ENCODE peak calls at places on chromosomes 6 and 20, in five cellular contexts. R, Z, F, E and Y are unnamed samples.

GRCh38 chr6:52904562-52905279 is 4.8 kb downstream of the GSTA3 start:
- DNase-seq in R (no peak), Z (no peak), F (no peak), E (no peak), Y (peak; percentile 35)

GRCh38 chr20:41149679-41150131 is 12.4 kb downstream of the PLCG1 start:
- DNase-seq in R (peak; percentile 77), Z (peak; percentile 17), F (no peak), E (no peak), Y (no peak)

GRCh38 chr6:140537834-140538680 is 1163.6 kb upstream of the CITED2 start:
- DNase-seq in R (peak; percentile 72), Z (peak; percentile 97), F (no peak), E (no peak), Y (no peak)

GRCh38 chr6:81806793-81807565 is 54.5 kb upstream of the TENT5A start:
- DNase-seq in R (peak; percentile 63), Z (no peak), F (no peak), E (no peak), Y (no peak)

GRCh38 chr6:57177545-57178225 is 5.6 kb downstream of the BAG2 start:
- DNase-seq in R (no peak), Z (no peak), F (no peak), E (peak; percentile 36), Y (no peak)

GRCh38 chr20:63022501-63022900 is 15.7 kb upstream of the BHLHE23 start:
- DNase-seq in R (no peak), Z (no peak), F (no peak), E (peak; percentile 3), Y (no peak)

GRCh38 chr6:44386364-44386928 is 1.1 kb upstream of the CDC5L start:
- DNase-seq in R (no peak), Z (no peak), F (no peak), E (no peak), Y (no peak)

GRCh38 chr6:168007592-168008338 is 10.3 kb downstream of the KIF25 start:
- DNase-seq in R (peak; percentile 98), Z (peak; percentile 100), F (peak; percentile 42), E (no peak), Y (no peak)

GRCh38 chr6:79614326-79615285 is 16.5 kb upstream of the SH3BGRL2 start:
- DNase-seq in R (no peak), Z (no peak), F (no peak), E (no peak), Y (no peak)

GRCh38 chr6:101806241-101806640 is 412.7 kb downstream of the GRIK2 start:
- DNase-seq in R (peak; percentile 85), Z (peak; percentile 80), F (no peak), E (no peak), Y (no peak)

GRCh38 chr6:119978274-119978889 is 628.8 kb upstream of the MAN1A1 start:
- DNase-seq in R (peak; percentile 17), Z (peak; percentile 12), F (no peak), E (no peak), Y (peak; percentile 27)
- TF ChIP-seq CTCF in R (peak; percentile 57), Z (peak; percentile 69), F (peak; percentile 50), E (peak; percentile 55), Y (peak; percentile 43)

GRCh38 chr20:3084283-3084985 is at the start of gene AVP:
- DNase-seq in R (no peak), Z (no peak), F (no peak), E (no peak), Y (no peak)
- H3K4me3 ChIP-seq in R (no peak within 1 kb of the TSS), Z (no peak within 1 kb of the TSS), F (no peak within 1 kb of the TSS), E (no peak within 1 kb of the TSS), Y (no peak within 1 kb of the TSS)

GRCh38 chr6:90097357-90097756 is 199.3 kb downstream of the BACH2 start:
- DNase-seq in R (no peak), Z (no peak), F (no peak), E (no peak), Y (no peak)
- H3K27ac ChIP-seq in R (peak overlapping the region; percentile 84), Z (no peak overlapping the region), F (peak overlapping the region; percentile 82), E (peak overlapping the region; percentile 77), Y (no peak overlapping the region)

GRCh38 chr6:24064106-24064505 is 61.9 kb upstream of the NRSN1 start:
- DNase-seq in R (no peak), Z (no peak), F (no peak), E (no peak), Y (peak; percentile 56)
- TF ChIP-seq CTCF in R (no peak), Z (no peak), F (peak; percentile 27), E (peak; percentile 30), Y (peak; percentile 80)

GRCh38 chr6:43229803-43230239 is 540 bp upstream of the DNPH1 start:
- DNase-seq in R (no peak), Z (no peak), F (no peak), E (no peak), Y (no peak)
- H3K4me3 ChIP-seq in R (peak overlapping the region; percentile 67), Z (no peak overlapping the region), F (peak overlapping the region; percentile 68), E (peak overlapping the region; percentile 69), Y (no peak overlapping the region)

DNA sequence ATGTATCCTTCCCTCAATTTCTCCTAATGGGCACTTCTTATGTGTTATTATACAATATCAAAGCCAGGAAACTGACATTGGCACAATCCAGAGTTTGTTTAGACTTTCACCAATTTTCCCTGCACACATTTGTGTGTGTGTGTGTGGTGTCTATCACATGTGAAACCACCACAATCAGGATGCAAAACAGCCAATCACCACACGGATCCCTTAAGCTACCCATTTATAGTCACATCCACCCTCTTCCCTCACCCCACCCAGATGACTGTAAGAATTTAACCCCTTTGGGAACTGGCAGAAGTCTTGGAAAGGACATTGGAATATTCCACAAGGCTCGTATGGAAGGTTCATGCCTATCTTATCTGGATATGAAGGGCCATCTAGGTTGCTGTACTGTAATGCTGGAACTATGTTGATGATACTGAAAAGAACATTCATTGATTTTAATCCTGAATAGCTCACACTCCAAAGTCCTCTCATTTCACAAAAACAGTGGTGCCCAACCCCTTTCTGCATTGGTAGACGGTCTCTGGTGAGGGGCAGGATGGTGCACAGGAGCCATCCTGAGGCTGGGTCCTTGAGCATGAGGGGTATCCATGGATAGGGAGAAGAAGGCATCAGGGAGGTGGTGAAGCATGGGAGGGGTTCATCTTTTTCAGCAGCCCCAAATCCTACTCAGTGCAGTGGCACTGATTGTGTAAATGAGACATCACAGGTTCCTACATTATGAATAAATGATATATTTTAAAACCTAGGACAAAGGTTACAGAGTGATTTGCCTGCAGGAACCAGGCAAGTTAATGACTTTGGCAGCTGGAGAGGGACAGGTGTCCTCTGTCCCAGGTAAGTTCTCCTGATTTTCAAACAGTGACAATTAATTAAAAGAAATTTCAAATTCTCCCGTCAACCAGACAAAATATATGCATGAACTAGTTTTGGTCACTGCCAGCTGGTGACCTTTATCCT is 12.1 kb upstream of the CTCFL start:
- DNase-seq in R (no peak), Z (no peak), F (no peak), E (no peak), Y (no peak)
- H3K27ac ChIP-seq in R (no peak overlapping the region), Z (no peak overlapping the region), F (no peak overlapping the region), E (no peak overlapping the region), Y (no peak overlapping the region)